ENCODE peak calls at places on chromosomes 2 and 18, in eight cellular contexts. J is WERI-Rb-1; Y is T-cell; R is activated CD8-positive, alpha-beta memory T cell treated with anti-CD3 and anti-CD28 coated beads, Interleukin-2, amount 50 U/mL, for 48 hours; M is GM13977; G is cardiac fibroblast; S is CD8-positive, alpha-beta T cell; Q is adrenal gland. L is an unnamed sample.
A peak's percentile ranks its signal among the peaks of the same experiment; 100 is the strongest.

GRCh38 chr18:9698497-9698896 is 9.6 kb upstream of the RAB31 start:
- DNase-seq in J (no peak), Y (no peak), R (no peak), M (no peak), G (no peak), S (no peak), Q (no peak), L (no peak)

GRCh38 chr2:173755798-173756197 is 209.4 kb downstream of the SP3 start:
- DNase-seq in J (no peak), Y (no peak), R (no peak), M (no peak), G (no peak), S (no peak), Q (no peak), L (no peak)

GRCh38 chr2:168165418-168165817 is 82.0 kb downstream of the STK39 start:
- DNase-seq in J (no peak), Y (no peak), R (no peak), M (no peak), G (peak; percentile 46), S (no peak), Q (no peak), L (no peak)

GRCh38 chr2:61679096-61679495 is 140.9 kb upstream of the XPO1 start:
- DNase-seq in J (no peak), Y (no peak), R (no peak), M (no peak), G (no peak), S (no peak), Q (no peak), L (no peak)

GRCh38 chr2:174673405-174673804 is 75.8 kb upstream of the WIPF1 start:
- DNase-seq in J (no peak), Y (no peak), R (no peak), M (no peak), G (no peak), S (no peak), Q (no peak), L (no peak)

GRCh38 chr18:7577706-7578105 is 10.6 kb downstream of the PTPRM start:
- DNase-seq in J (no peak), Y (no peak), R (no peak), M (no peak), G (peak; percentile 81), S (no peak), Q (no peak), L (no peak)

GRCh38 chr2:72985136-72985535 is 67.8 kb downstream of the EMX1 start:
- DNase-seq in J (no peak), Y (no peak), R (no peak), M (no peak), G (no peak), S (no peak), Q (no peak), L (no peak)

GRCh38 chr2:174607989-174608865 is 10.6 kb upstream of the WIPF1 start:
- DNase-seq in J (no peak), Y (peak; percentile 46), R (no peak), M (peak; percentile 44), G (no peak), S (no peak), Q (no peak), L (no peak)

GRCh38 chr2:210337159-210337558 is 22.2 kb upstream of the MYL1 start:
- DNase-seq in J (no peak), Y (no peak), R (no peak), M (no peak), G (no peak), S (no peak), Q (no peak), L (no peak)

GRCh38 chr2:43138441-43138840 is 88.0 kb downstream of the ZFP36L2 start:
- DNase-seq in J (no peak), Y (no peak), R (no peak), M (no peak), G (no peak), S (no peak), Q (no peak), L (no peak)

GRCh38 chr2:144183744-144184143 is 336.2 kb downstream of the ZEB2 start:
- DNase-seq in J (no peak), Y (peak; percentile 75), R (peak; percentile 78), M (peak; percentile 7), G (peak; percentile 61), S (peak; percentile 75), Q (no peak), L (no peak)

GRCh38 chr2:238286987-238287386 is 1.4 kb downstream of the PER2 start:
- DNase-seq in J (no peak), Y (no peak), R (peak; percentile 65), M (no peak), G (no peak), S (no peak), Q (peak; percentile 59), L (no peak)

GRCh38 chr2:121471571-121472464 is 58.9 kb upstream of the RNU4ATAC start:
- DNase-seq in J (no peak), Y (no peak), R (no peak), M (no peak), G (peak; percentile 90), S (no peak), Q (no peak), L (no peak)